ENCODE peak calls at places on chromosomes 1 and 21, in five cellular contexts. One of them, this sample, is unnamed.

GRCh38 chr1:20417581-20417980 is 68.4 kb downstream of the CAMK2N1 start:
- DNase-seq in IMR-90: no peak
- DNase-seq in endothelial cell of umbilical vein: no peak
- DNase-seq in neural progenitor cell: no peak
- DNase-seq in GM12878: no peak
- DNase-seq in this sample: no peak

GRCh38 chr1:190633488-190633887 is 155.8 kb upstream of the BRINP3 start:
- DNase-seq in GM12878: no peak
- DNase-seq in IMR-90: peak
- DNase-seq in neural progenitor cell: peak
- DNase-seq in endothelial cell of umbilical vein: no peak
- DNase-seq in this sample: peak

GRCh38 chr1:84758968-84759491 is 68.8 kb upstream of the SSX2IP start:
- DNase-seq in GM12878: no peak
- DNase-seq in endothelial cell of umbilical vein: no peak
- DNase-seq in IMR-90: peak
- DNase-seq in neural progenitor cell: no peak
- DNase-seq in this sample: no peak

GRCh38 chr21:28632718-28633408 is 359.8 kb downstream of the LTN1 start:
- DNase-seq in endothelial cell of umbilical vein: peak
- DNase-seq in GM12878: no peak
- DNase-seq in neural progenitor cell: peak
- DNase-seq in IMR-90: peak
- DNase-seq in this sample: peak

GRCh38 chr1:216606047-216606637 is 117.1 kb downstream of the ESRRG start:
- DNase-seq in neural progenitor cell: no peak
- DNase-seq in GM12878: no peak
- DNase-seq in endothelial cell of umbilical vein: no peak
- DNase-seq in IMR-90: no peak
- DNase-seq in this sample: no peak

GRCh38 chr1:155131846-155132245 is 3.8 kb upstream of the SLC50A1 start:
- DNase-seq in neural progenitor cell: no peak
- DNase-seq in endothelial cell of umbilical vein: no peak
- DNase-seq in IMR-90: no peak
- DNase-seq in GM12878: no peak
- DNase-seq in this sample: no peak

GRCh38 chr1:158730453-158730852 is 9.9 kb upstream of the OR6K3 start:
- DNase-seq in endothelial cell of umbilical vein: no peak
- DNase-seq in IMR-90: no peak
- DNase-seq in GM12878: no peak
- DNase-seq in neural progenitor cell: no peak
- DNase-seq in this sample: no peak

GRCh38 chr21:44532712-44533111 is 7.3 kb downstream of the KRTAP10-1 start:
- DNase-seq in GM12878: no peak
- DNase-seq in IMR-90: no peak
- DNase-seq in endothelial cell of umbilical vein: no peak
- DNase-seq in neural progenitor cell: no peak
- DNase-seq in this sample: no peak

GRCh38 chr1:194717334-194717733 is 1530.9 kb upstream of the B3GALT2 start:
- DNase-seq in endothelial cell of umbilical vein: no peak
- DNase-seq in IMR-90: no peak
- DNase-seq in neural progenitor cell: no peak
- DNase-seq in GM12878: no peak
- DNase-seq in this sample: no peak

GRCh38 chr1:6923012-6923805 is 138.0 kb downstream of the CAMTA1 start:
- DNase-seq in IMR-90: no peak
- DNase-seq in GM12878: no peak
- DNase-seq in neural progenitor cell: no peak
- DNase-seq in endothelial cell of umbilical vein: no peak
- DNase-seq in this sample: no peak

GRCh38 chr1:234987415-234988159 is 141.1 kb downstream of the TOMM20 start:
- DNase-seq in neural progenitor cell: peak
- DNase-seq in endothelial cell of umbilical vein: peak
- DNase-seq in GM12878: no peak
- DNase-seq in IMR-90: peak
- DNase-seq in this sample: peak

GRCh38 chr21:46226146-46226545 is 2.4 kb downstream of the LSS start:
- DNase-seq in endothelial cell of umbilical vein: no peak
- DNase-seq in IMR-90: peak
- DNase-seq in neural progenitor cell: no peak
- DNase-seq in GM12878: no peak
- DNase-seq in this sample: no peak

GRCh38 chr1:38347446-38348175 is 301.0 kb upstream of the POU3F1 start:
- DNase-seq in GM12878: no peak
- DNase-seq in endothelial cell of umbilical vein: no peak
- DNase-seq in neural progenitor cell: no peak
- DNase-seq in IMR-90: no peak
- DNase-seq in this sample: no peak

GRCh38 chr21:31558839-31559367 is 100.6 kb upstream of the SOD1 start:
- DNase-seq in GM12878: peak
- DNase-seq in endothelial cell of umbilical vein: peak
- DNase-seq in neural progenitor cell: peak
- DNase-seq in IMR-90: peak
- DNase-seq in this sample: peak

GRCh38 chr1:87644500-87645245 is 316.0 kb downstream of the LMO4 start:
- DNase-seq in endothelial cell of umbilical vein: no peak
- DNase-seq in IMR-90: peak
- DNase-seq in neural progenitor cell: no peak
- DNase-seq in GM12878: no peak
- DNase-seq in this sample: peak

GRCh38 chr21:39954570-39954969 is 87.3 kb downstream of the PCP4 start:
- DNase-seq in GM12878: no peak
- DNase-seq in endothelial cell of umbilical vein: no peak
- DNase-seq in IMR-90: no peak
- DNase-seq in neural progenitor cell: no peak
- DNase-seq in this sample: no peak

GRCh38 chr1:167819849-167820683 is 93.9 kb downstream of the ADCY10 start:
- DNase-seq in IMR-90: peak
- DNase-seq in neural progenitor cell: peak
- DNase-seq in endothelial cell of umbilical vein: peak
- DNase-seq in GM12878: no peak
- DNase-seq in this sample: peak

GRCh38 chr1:241637046-241637590 is 3.1 kb downstream of the CHML start:
- DNase-seq in GM12878: no peak
- DNase-seq in endothelial cell of umbilical vein: no peak
- DNase-seq in IMR-90: peak
- DNase-seq in neural progenitor cell: no peak
- DNase-seq in this sample: peak

GRCh38 chr1:186595969-186596368 is 84.3 kb downstream of the PTGS2 start:
- DNase-seq in IMR-90: peak
- DNase-seq in endothelial cell of umbilical vein: no peak
- DNase-seq in neural progenitor cell: no peak
- DNase-seq in GM12878: no peak
- DNase-seq in this sample: no peak

GRCh38 chr1:12539320-12539704 is 78.7 kb downstream of the DHRS3 start:
- DNase-seq in GM12878: no peak
- DNase-seq in endothelial cell of umbilical vein: no peak
- DNase-seq in neural progenitor cell: no peak
- DNase-seq in IMR-90: no peak
- DNase-seq in this sample: no peak

GRCh38 chr1:12537906-12538461 is 80.0 kb downstream of the DHRS3 start:
- DNase-seq in IMR-90: no peak
- DNase-seq in endothelial cell of umbilical vein: no peak
- DNase-seq in GM12878: no peak
- DNase-seq in neural progenitor cell: no peak
- DNase-seq in this sample: no peak

GRCh38 chr1:12540580-12541273 is 77.3 kb downstream of the DHRS3 start:
- DNase-seq in IMR-90: no peak
- DNase-seq in neural progenitor cell: no peak
- DNase-seq in GM12878: no peak
- DNase-seq in endothelial cell of umbilical vein: no peak
- DNase-seq in this sample: no peak

GRCh38 chr1:12541274-12542137 is 76.5 kb downstream of the DHRS3 start:
- DNase-seq in neural progenitor cell: peak
- DNase-seq in GM12878: no peak
- DNase-seq in IMR-90: peak
- DNase-seq in endothelial cell of umbilical vein: peak
- DNase-seq in this sample: no peak

GRCh38 chr1:12539705-12540579 is 78.1 kb downstream of the DHRS3 start:
- DNase-seq in IMR-90: peak
- DNase-seq in endothelial cell of umbilical vein: peak
- DNase-seq in neural progenitor cell: peak
- DNase-seq in GM12878: no peak
- DNase-seq in this sample: no peak
- TF ChIP-seq CTCF in IMR-90: peak
- TF ChIP-seq CTCF in endothelial cell of umbilical vein: no peak
- TF ChIP-seq CTCF in neural progenitor cell: no peak
- TF ChIP-seq CTCF in GM12878: no peak
- TF ChIP-seq CTCF in this sample: no peak

GRCh38 chr1:93350875-93351274 is 5.2 kb downstream of the DR1 start:
- DNase-seq in endothelial cell of umbilical vein: no peak
- DNase-seq in neural progenitor cell: no peak
- DNase-seq in IMR-90: no peak
- DNase-seq in GM12878: no peak
- DNase-seq in this sample: no peak
- H3K9ac ChIP-seq in endothelial cell of umbilical vein: no peak
- H3K9ac ChIP-seq in neural progenitor cell: no peak
- H3K9ac ChIP-seq in IMR-90: no peak
- H3K9ac ChIP-seq in GM12878: no peak
- H3K9ac ChIP-seq in this sample: no peak

GRCh38 chr1:238951809-238952208 is 434.6 kb upstream of the CHRM3 start:
- DNase-seq in GM12878: no peak
- DNase-seq in IMR-90: peak
- DNase-seq in neural progenitor cell: peak
- DNase-seq in endothelial cell of umbilical vein: no peak
- DNase-seq in this sample: peak
- TF ChIP-seq CTCF in GM12878: no peak
- TF ChIP-seq CTCF in IMR-90: peak
- TF ChIP-seq CTCF in neural progenitor cell: peak
- TF ChIP-seq CTCF in endothelial cell of umbilical vein: no peak
- TF ChIP-seq CTCF in this sample: peak

DNA sequence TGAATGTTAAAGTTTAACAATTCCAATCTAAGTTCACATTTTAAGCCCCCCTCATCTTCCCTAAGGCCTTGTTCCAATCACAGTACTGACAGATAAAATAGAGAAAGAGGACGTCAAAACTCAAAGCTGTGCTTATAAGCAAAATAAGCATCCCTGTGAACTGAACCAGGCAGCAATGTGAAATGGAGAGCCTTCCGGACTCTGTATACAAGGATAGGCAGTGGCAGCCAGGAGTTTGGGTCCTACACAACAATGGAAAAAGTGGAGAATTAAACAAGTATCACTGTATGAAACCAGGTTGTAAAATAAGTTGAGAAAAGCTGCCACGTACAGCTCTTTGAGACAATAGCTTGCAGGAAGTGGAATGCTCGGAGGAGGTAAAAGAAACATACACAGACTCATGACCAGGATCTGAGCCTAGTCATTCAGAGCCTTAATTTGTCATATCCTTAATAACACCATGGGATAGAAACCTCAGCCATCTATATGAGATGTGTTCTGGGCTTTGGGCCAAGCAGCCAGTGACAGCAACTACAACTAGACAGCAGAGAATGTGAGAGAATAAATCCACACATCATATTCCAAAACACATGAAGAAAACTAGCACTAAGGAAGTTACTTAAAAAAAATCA is 55.2 kb upstream of the PALMD start:
- DNase-seq in neural progenitor cell: no peak
- DNase-seq in IMR-90: peak
- DNase-seq in GM12878: no peak
- DNase-seq in endothelial cell of umbilical vein: peak
- DNase-seq in this sample: peak
- H3K9ac ChIP-seq in neural progenitor cell: no peak
- H3K9ac ChIP-seq in IMR-90: peak
- H3K9ac ChIP-seq in GM12878: no peak
- H3K9ac ChIP-seq in endothelial cell of umbilical vein: peak
- H3K9ac ChIP-seq in this sample: peak

GRCh38 chr1:15062479-15063099 is 91.0 kb upstream of the TMEM51 start:
- DNase-seq in IMR-90: no peak
- DNase-seq in GM12878: no peak
- DNase-seq in neural progenitor cell: peak
- DNase-seq in endothelial cell of umbilical vein: no peak
- DNase-seq in this sample: peak
- TF ChIP-seq CTCF in IMR-90: peak
- TF ChIP-seq CTCF in GM12878: no peak
- TF ChIP-seq CTCF in neural progenitor cell: peak
- TF ChIP-seq CTCF in endothelial cell of umbilical vein: peak
- TF ChIP-seq CTCF in this sample: peak

GRCh38 chr1:117092594-117092993 is 29.0 kb downstream of the TRIM45 start:
- DNase-seq in IMR-90: no peak
- DNase-seq in GM12878: no peak
- DNase-seq in endothelial cell of umbilical vein: no peak
- DNase-seq in neural progenitor cell: no peak
- DNase-seq in this sample: no peak
- H3K9ac ChIP-seq in IMR-90: no peak
- H3K9ac ChIP-seq in GM12878: no peak
- H3K9ac ChIP-seq in endothelial cell of umbilical vein: peak
- H3K9ac ChIP-seq in neural progenitor cell: no peak
- H3K9ac ChIP-seq in this sample: no peak

DNA sequence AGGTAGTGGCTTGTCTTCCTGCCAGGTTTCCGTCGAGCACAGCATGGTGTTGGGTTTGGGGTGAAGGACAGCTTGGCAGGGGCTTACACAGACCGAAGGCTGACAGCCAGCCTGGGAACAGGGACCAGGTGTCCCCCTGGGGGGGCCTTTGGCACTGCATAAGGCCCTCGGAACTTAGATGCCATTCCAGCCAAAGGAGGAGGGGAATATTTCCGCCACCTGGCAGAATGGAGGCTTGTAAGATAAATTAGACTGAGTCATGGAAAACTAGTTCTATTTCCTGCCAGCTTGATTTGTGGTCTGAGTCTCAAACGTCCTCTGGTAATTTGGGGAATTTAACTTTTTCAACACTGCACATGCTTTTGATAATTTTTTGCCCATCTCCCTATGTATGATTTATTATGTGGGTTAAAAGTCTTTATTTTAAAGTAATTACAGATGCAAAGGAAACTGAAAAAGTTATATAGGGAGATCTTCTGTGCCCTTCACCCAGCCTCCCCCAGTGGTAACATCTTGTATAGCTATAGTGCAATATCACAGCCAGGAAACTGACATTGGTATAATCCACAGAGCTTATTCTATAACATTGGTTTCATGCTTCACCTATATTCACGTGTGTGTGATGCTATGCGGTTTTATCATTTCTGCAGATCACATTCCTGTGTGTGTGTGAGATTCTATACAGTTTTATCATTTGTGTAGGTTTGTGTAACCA is 11.5 kb upstream of the TMEM51 start:
- DNase-seq in GM12878: no peak
- DNase-seq in neural progenitor cell: no peak
- DNase-seq in IMR-90: peak
- DNase-seq in endothelial cell of umbilical vein: peak
- DNase-seq in this sample: peak
- TF ChIP-seq CTCF in GM12878: no peak
- TF ChIP-seq CTCF in neural progenitor cell: no peak
- TF ChIP-seq CTCF in IMR-90: no peak
- TF ChIP-seq CTCF in endothelial cell of umbilical vein: no peak
- TF ChIP-seq CTCF in this sample: peak